ENCODE peak calls at places on chromosomes 2 and 18, in five cellular contexts. C is neural crest cell, R is NB4, O is H9, L is body of pancreas. W is an unnamed sample.

GRCh38 chr2:33577660-33578059 is 21.4 kb downstream of the FAM98A start:
- DNase-seq in C (no peak), R (no peak), O (no peak), L (no peak), W (no peak)

GRCh38 chr2:104434363-104434792 is 419.5 kb upstream of the POU3F3 start:
- DNase-seq in C (no peak), R (no peak), O (peak; percentile 79), L (peak; percentile 60), W (no peak)

GRCh38 chr2:35415282-35415681 is 940.3 kb upstream of the CRIM1 start:
- DNase-seq in C (no peak), R (no peak), O (no peak), L (no peak), W (no peak)

GRCh38 chr2:217797661-217798069 is 205.1 kb downstream of the TNS1 start:
- DNase-seq in C (no peak), R (no peak), O (no peak), L (peak; percentile 83), W (no peak)

GRCh38 chr2:237744613-237745249 is 53.8 kb upstream of the RBM44 start:
- DNase-seq in C (peak; percentile 93), R (peak; percentile 64), O (peak; percentile 75), L (peak; percentile 83), W (peak; percentile 89)

GRCh38 chr2:26526589-26526988 is 48.7 kb upstream of the OTOF start:
- DNase-seq in C (no peak), R (no peak), O (no peak), L (no peak), W (no peak)

GRCh38 chr2:190674966-190675650 is 26.2 kb downstream of the NAB1 start:
- DNase-seq in C (no peak), R (no peak), O (no peak), L (no peak), W (no peak)

GRCh38 chr18:812673-813404 is 797 bp upstream of the YES1 start:
- DNase-seq in C (no peak), R (peak; percentile 95), O (peak; percentile 75), L (peak; percentile 75), W (no peak)

GRCh38 chr2:121177905-121178304 is 107.1 kb downstream of the TFCP2L1 start:
- DNase-seq in C (no peak), R (no peak), O (no peak), L (no peak), W (no peak)

GRCh38 chr18:52175406-52175805 is 164.6 kb upstream of the DCC start:
- DNase-seq in C (no peak), R (no peak), O (no peak), L (no peak), W (no peak)

GRCh38 chr2:236665572-236666118 is 96.0 kb downstream of the ACKR3 start:
- DNase-seq in C (no peak), R (no peak), O (no peak), L (no peak), W (no peak)

GRCh38 chr18:24006731-24007308 is 7.7 kb upstream of the TTC39C start:
- DNase-seq in C (no peak), R (no peak), O (no peak), L (no peak), W (no peak)

GRCh38 chr2:98445167-98445522 is 487 bp downstream of the INPP4A start:
- DNase-seq in C (peak; percentile 14), R (peak; percentile 68), O (no peak), L (peak; percentile 29), W (peak; percentile 50)

GRCh38 chr2:101446869-101447268 is 28.0 kb downstream of the RFX8 start:
- DNase-seq in C (no peak), R (peak; percentile 97), O (no peak), L (no peak), W (no peak)

GRCh38 chr2:27262379-27263286 is at the start of gene SLC30A3:
- DNase-seq in C (peak; percentile 33), R (no peak), O (peak; percentile 46), L (peak; percentile 74), W (peak; percentile 60)

GRCh38 chr18:12944724-12945123 is 3.1 kb upstream of the SEH1L start:
- DNase-seq in C (no peak), R (peak; percentile 33), O (no peak), L (peak; percentile 95), W (no peak)

GRCh38 chr2:216880509-216881184 is 20.8 kb upstream of the TNP1 start:
- DNase-seq in C (no peak), R (no peak), O (no peak), L (peak; percentile 6), W (no peak)

GRCh38 chr18:48131042-48131441 is 200.6 kb upstream of the SMAD2 start:
- DNase-seq in C (no peak), R (no peak), O (no peak), L (no peak), W (no peak)

GRCh38 chr18:2256577-2256976 is 314.7 kb downstream of the METTL4 start:
- DNase-seq in C (no peak), R (peak; percentile 37), O (no peak), L (no peak), W (no peak)

GRCh38 chr2:51813245-51813644 is 781.3 kb upstream of the NRXN1 start:
- DNase-seq in C (no peak), R (no peak), O (no peak), L (no peak), W (no peak)

GRCh38 chr2:123993728-123994323 is 31.3 kb upstream of the CNTNAP5 start:
- DNase-seq in C (peak; percentile 48), R (peak; percentile 44), O (peak; percentile 59), L (peak; percentile 51), W (peak; percentile 63)

GRCh38 chr18:25786778-25787177 is 303.6 kb downstream of the SS18 start:
- DNase-seq in C (no peak), R (no peak), O (no peak), L (no peak), W (no peak)

GRCh38 chr2:222423632-222424280 is 587 bp upstream of the SGPP2 start:
- DNase-seq in C (no peak), R (no peak), O (peak; percentile 34), L (no peak), W (no peak)

GRCh38 chr2:129296401-129297343 is 682.8 kb upstream of the RAB6C start:
- DNase-seq in C (no peak), R (no peak), O (no peak), L (peak; percentile 44), W (no peak)

GRCh38 chr18:79935499-79935898 is 16.0 kb downstream of the SLC66A2 start:
- DNase-seq in C (no peak), R (no peak), O (peak; percentile 5), L (peak; percentile 4), W (peak; percentile 14)

DNA sequence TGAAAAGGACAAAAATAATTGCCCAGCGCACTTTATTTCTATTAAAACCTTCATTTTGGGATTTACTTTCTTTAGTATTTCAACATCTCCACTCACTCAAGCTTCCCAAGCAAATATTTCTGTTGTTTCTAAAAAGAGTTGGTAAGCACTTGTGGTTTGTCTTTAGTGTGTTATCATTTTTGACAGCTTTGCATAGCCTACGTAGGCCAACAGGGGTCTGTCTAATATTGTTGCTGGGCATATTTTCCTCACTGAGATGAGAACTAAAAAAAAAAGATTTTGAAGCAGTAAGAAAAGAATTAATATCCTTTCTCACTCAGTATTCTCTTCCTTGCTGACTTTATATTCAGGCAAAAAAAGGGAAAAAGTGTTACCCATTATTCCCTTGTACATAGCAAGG is 494.1 kb downstream of the ARHGAP15 start:
- DNase-seq in C (no peak), R (no peak), O (no peak), L (no peak), W (no peak)
- TF ChIP-seq CTCF in C (peak; percentile 23), R (no peak), O (no peak), L (no peak), W (no peak)

GRCh38 chr2:111095426-111095825 is 25.3 kb upstream of the BCL2L11 start:
- DNase-seq in C (no peak), R (no peak), O (no peak), L (no peak), W (no peak)
- TF ChIP-seq CTCF in C (no peak), R (no peak), O (no peak), L (no peak), W (no peak)

GRCh38 chr2:225033440-225034390 is 8.6 kb downstream of the DOCK10 start:
- DNase-seq in C (no peak), R (no peak), O (no peak), L (no peak), W (no peak)

GRCh38 chr2:225030089-225030653 is 12.1 kb downstream of the DOCK10 start:
- DNase-seq in C (no peak), R (no peak), O (no peak), L (no peak), W (no peak)

GRCh38 chr2:225032249-225032648 is 10.0 kb downstream of the DOCK10 start:
- DNase-seq in C (no peak), R (no peak), O (no peak), L (no peak), W (no peak)

GRCh38 chr2:225030893-225031292 is 11.4 kb downstream of the DOCK10 start:
- DNase-seq in C (no peak), R (no peak), O (no peak), L (no peak), W (no peak)

GRCh38 chr2:225031599-225031998 is 10.7 kb downstream of the DOCK10 start:
- DNase-seq in C (no peak), R (no peak), O (no peak), L (no peak), W (no peak)
- TF ChIP-seq CTCF in C (no peak), R (no peak), O (no peak), L (no peak), W (no peak)

DNA sequence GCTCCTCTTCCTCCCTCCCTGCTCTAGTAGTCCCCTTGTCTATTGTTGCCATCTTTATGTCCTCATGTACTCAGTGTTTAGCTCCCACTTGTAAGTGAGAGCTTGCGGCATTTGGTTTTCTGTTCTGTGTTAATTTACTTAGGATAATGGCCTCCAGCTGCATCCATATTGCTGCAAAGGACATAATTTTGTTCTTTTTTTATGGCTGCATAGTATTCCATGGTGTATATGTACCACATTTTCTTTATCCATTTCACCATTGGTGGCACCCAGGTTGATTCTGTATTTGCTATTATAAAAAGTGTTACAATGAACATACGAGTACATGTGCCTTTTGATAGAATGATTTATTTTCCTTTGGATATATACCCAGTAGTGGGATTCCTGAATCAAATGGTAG is 12.5 kb downstream of the PIKFYVE start:
- DNase-seq in C (no peak), R (no peak), O (no peak), L (no peak), W (no peak)
- TF ChIP-seq CTCF in C (no peak), R (no peak), O (no peak), L (no peak), W (no peak)

W was measured in glutamatergic neuron.